ENCODE peak calls at places on chromosomes 16 and 17, in eight cellular contexts. A is Peyer's patch; C is CD4-positive, CD25-positive, alpha-beta regulatory T cell; L is psoas muscle; G is esophagus muscularis mucosa; U is tibial artery; K is mesendoderm; F is lower lobe of right lung. I is an unnamed sample. For H3K36me3 and H3K27me3, the result is how much of the 10 kb centered on the place peaks cover.

GRCh38 chr17:30116345-30116660 is 313 bp upstream of the NSRP1 start:
- DNase-seq in A (no peak), C (no peak), L (no peak), G (no peak), U (no peak), K (no peak), F (no peak), I (no peak)

GRCh38 chr17:2952174-2952845 is 111.1 kb downstream of the OR1D5 start:
- DNase-seq in A (no peak), C (no peak), L (no peak), G (no peak), U (no peak), K (no peak), F (peak), I (no peak)

GRCh38 chr17:41377546-41377945 is 4.6 kb downstream of the KRT34 start:
- DNase-seq in A (no peak), C (no peak), L (no peak), G (no peak), U (no peak), K (no peak), F (no peak), I (no peak)

GRCh38 chr16:64321881-64322280 is 800.0 kb downstream of the CDH11 start:
- DNase-seq in A (no peak), C (no peak), L (no peak), G (no peak), U (no peak), K (no peak), F (no peak), I (no peak)

GRCh38 chr17:45130640-45131293 is 1.5 kb downstream of the PLCD3 start:
- DNase-seq in A (no peak), C (no peak), L (no peak), G (no peak), U (no peak), K (no peak), F (no peak), I (peak)

GRCh38 chr16:19114359-19115147 is 789 bp downstream of the ITPRIPL2 start:
- DNase-seq in A (peak), C (no peak), L (peak), G (no peak), U (peak), K (peak), F (peak), I (peak)

GRCh38 chr17:80789356-80789902 is 202.2 kb upstream of the CHMP6 start:
- DNase-seq in A (no peak), C (no peak), L (no peak), G (no peak), U (peak), K (no peak), F (no peak), I (no peak)

GRCh38 chr16:53980675-53981074 is 276.7 kb downstream of the FTO start:
- DNase-seq in A (no peak), C (no peak), L (no peak), G (no peak), U (no peak), K (no peak), F (no peak), I (no peak)

GRCh38 chr17:72603346-72604242 is 482.8 kb downstream of the SOX9 start:
- DNase-seq in A (no peak), C (no peak), L (no peak), G (no peak), U (no peak), K (no peak), F (no peak), I (no peak)

GRCh38 chr16:56615353-56615752 is 7.0 kb downstream of the MT2A start:
- DNase-seq in A (no peak), C (no peak), L (no peak), G (no peak), U (no peak), K (no peak), F (no peak), I (no peak)

GRCh38 chr17:51119415-51120356 is 982 bp downstream of the SPAG9 start:
- DNase-seq in A (peak), C (peak), L (peak), G (peak), U (peak), K (peak), F (peak), I (peak)

GRCh38 chr17:78341559-78342437 is 18.1 kb downstream of the SOCS3 start:
- DNase-seq in A (peak), C (peak), L (peak), G (no peak), U (peak), K (peak), F (peak), I (peak)

GRCh38 chr16:66274335-66275110 is 92.0 kb upstream of the CDH5 start:
- DNase-seq in A (no peak), C (no peak), L (no peak), G (no peak), U (no peak), K (no peak), F (no peak), I (no peak)

GRCh38 chr17:34243732-34244299 is 11.3 kb upstream of the CCL2 start:
- DNase-seq in A (no peak), C (no peak), L (no peak), G (no peak), U (no peak), K (no peak), F (no peak), I (no peak)

GRCh38 chr16:69555437-69555836 is 10.3 kb upstream of the NFAT5 start:
- DNase-seq in A (no peak), C (no peak), L (no peak), G (no peak), U (no peak), K (no peak), F (no peak), I (no peak)

GRCh38 chr17:10737168-10737622 is 7.4 kb upstream of the TMEM220 start:
- DNase-seq in A (peak), C (no peak), L (peak), G (no peak), U (peak), K (peak), F (peak), I (peak)

GRCh38 chr16:58615280-58615679 is 14.3 kb downstream of the CNOT1 start:
- DNase-seq in A (no peak), C (no peak), L (no peak), G (no peak), U (no peak), K (no peak), F (no peak), I (no peak)

GRCh38 chr16:81410643-81411235 is 33.9 kb upstream of the CMIP start:
- DNase-seq in A (no peak), C (no peak), L (no peak), G (no peak), U (no peak), K (peak), F (no peak), I (peak)

GRCh38 chr17:5587431-5588032 is 3.2 kb upstream of the NLRP1 start:
- DNase-seq in A (no peak), C (peak), L (no peak), G (peak), U (no peak), K (peak), F (no peak), I (peak)

GRCh38 chr17:75941442-75941819 is 589 bp upstream of the FBF1 start:
- DNase-seq in A (no peak), C (no peak), L (no peak), G (no peak), U (no peak), K (no peak), F (no peak), I (no peak)

GRCh38 chr17:42485680-42486079 is 27.0 kb downstream of the ATP6V0A1 start:
- DNase-seq in A (no peak), C (no peak), L (no peak), G (no peak), U (no peak), K (no peak), F (no peak), I (no peak)
- H3K36me3 ChIP-seq in A (under half), C (under half), L (half or more), G (half or more), U (half or more), K (under half), F (half or more), I (under half)

GRCh38 chr16:80008857-80009256 is 408.3 kb upstream of the MAF start:
- DNase-seq in A (no peak), C (no peak), L (no peak), G (no peak), U (no peak), K (no peak), F (no peak), I (no peak)

GRCh38 chr16:80007216-80007615 is 406.7 kb upstream of the MAF start:
- DNase-seq in A (no peak), C (no peak), L (no peak), G (no peak), U (no peak), K (no peak), F (no peak), I (no peak)

GRCh38 chr16:80006175-80006895 is 405.8 kb upstream of the MAF start:
- DNase-seq in A (no peak), C (no peak), L (peak), G (no peak), U (no peak), K (no peak), F (no peak), I (no peak)

GRCh38 chr16:80012586-80012985 is 412.0 kb upstream of the MAF start:
- DNase-seq in A (no peak), C (no peak), L (no peak), G (no peak), U (no peak), K (no peak), F (no peak), I (no peak)

DNA sequence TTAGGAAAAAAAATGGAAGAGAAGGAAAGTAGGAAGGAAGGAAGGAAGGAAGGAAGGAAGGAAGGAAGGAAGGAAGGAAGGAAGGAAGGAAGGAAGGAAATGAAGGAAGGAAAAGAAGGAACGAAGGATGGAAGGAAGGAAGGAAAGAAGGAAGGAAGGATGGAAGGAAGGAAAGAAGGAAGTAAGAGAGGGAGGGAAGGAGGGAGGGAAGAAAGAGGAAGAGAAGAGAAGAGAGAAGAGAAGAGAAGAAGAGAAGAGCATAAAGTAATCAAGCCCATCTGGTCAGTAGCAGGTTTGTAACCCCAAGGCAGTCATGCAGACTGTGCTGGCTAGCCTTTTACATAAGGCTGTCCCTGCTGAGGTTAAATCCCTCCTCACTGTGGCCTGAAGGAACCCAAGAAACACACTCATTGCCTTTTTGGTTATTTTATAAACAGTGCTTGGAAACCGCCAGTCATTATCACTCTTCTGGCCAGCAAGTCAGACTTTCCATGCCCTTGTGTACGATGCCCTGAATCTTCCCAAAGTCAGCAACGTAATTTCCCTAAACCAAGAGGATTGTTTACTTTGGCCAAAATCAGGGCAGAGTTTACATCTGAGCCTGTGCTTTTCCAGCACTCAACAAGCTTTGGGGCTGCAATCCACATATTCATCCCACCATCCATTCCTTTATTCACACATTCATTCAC is 409.6 kb upstream of the MAF start:
- DNase-seq in A (no peak), C (no peak), L (no peak), G (no peak), U (no peak), K (no peak), F (no peak), I (no peak)
- H3K27me3 ChIP-seq in A (under half), C (under half), L (under half), G (under half), U (under half), K (under half), F (under half), I (under half)

DNA sequence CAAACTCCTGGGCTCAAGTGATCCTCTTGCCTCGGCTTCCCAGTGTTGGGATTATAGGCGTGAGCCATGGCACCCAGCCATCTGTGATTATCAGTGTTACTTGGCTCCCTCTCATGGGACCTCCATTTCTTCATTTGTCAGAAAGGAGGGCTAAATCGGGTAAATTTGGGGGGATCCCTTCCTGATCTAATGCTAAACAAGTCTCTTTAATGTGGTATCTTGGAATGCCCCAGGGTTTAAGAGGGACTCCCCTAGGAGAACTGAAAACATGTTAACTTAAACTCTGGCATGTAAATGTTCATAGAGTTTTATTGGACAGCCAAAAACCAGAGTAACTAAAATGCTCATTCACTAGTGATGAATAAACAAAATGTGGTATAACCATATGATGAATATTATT is 10.4 kb downstream of the EARS2 start:
- DNase-seq in A (no peak), C (no peak), L (no peak), G (no peak), U (no peak), K (no peak), F (no peak), I (no peak)
- H3K36me3 ChIP-seq in A (under half), C (half or more), L (half or more), G (half or more), U (half or more), K (under half), F (half or more), I (under half)

GRCh38 chr17:36726199-36726598 is 124.8 kb downstream of the MRM1 start:
- DNase-seq in A (no peak), C (no peak), L (no peak), G (no peak), U (no peak), K (no peak), F (no peak), I (no peak)
- H3K27me3 ChIP-seq in A (under half), C (under half), L (under half), G (under half), U (half or more), K (under half), F (under half), I (under half)

DNA sequence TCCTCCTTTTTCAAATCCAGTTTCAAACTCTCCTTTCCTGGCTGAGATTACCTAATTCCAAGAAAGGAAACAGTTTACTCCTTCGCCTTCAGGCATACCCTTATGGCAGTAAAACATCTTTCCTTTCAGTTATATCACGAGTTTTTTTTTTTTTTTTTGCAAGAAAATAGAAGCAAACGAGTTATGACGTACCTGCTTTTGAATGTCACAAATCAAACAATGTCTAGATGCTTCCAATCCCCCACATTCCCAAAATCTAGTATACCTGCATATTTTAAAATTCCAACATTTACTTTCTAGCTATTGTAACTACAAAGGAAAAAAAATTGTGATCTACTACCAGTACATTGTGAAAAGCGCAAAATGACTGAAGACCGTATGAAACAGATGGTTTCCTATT is 28.9 kb downstream of the GSPT1 start:
- DNase-seq in A (no peak), C (no peak), L (no peak), G (no peak), U (no peak), K (no peak), F (no peak), I (no peak)
- H3K36me3 ChIP-seq in A (under half), C (half or more), L (half or more), G (half or more), U (half or more), K (under half), F (half or more), I (under half)

I was measured in H7.